ENCODE peak calls at places on chromosome 14, in six cellular contexts. J is endothelial cell, P is lower leg skin, Q is stomach, D is foreskin fibroblast, G is GM13977. I is an unnamed sample.

GRCh38 chr14:22180045-22180444 is 409.0 kb downstream of the DAD1 start:
- DNase-seq in J (no peak), P (no peak), Q (no peak), D (no peak), G (no peak), I (no peak)

GRCh38 chr14:91113829-91114078 is at the start of gene DGLUCY:
- DNase-seq in J (no peak), P (no peak), Q (peak), D (peak), G (peak), I (no peak)

GRCh38 chr14:100677925-100678765 is 48.5 kb upstream of the DLK1 start:
- DNase-seq in J (no peak), P (no peak), Q (peak), D (peak), G (no peak), I (no peak)

GRCh38 chr14:31395572-31396205 is 24.7 kb downstream of the HEATR5A start:
- DNase-seq in J (no peak), P (no peak), Q (no peak), D (no peak), G (no peak), I (no peak)

GRCh38 chr14:39432619-39433451 is 602 bp upstream of the FBXO33 start:
- DNase-seq in J (peak), P (peak), Q (peak), D (peak), G (peak), I (peak)

GRCh38 chr14:48023881-48024280 is 348.5 kb upstream of the MDGA2 start:
- DNase-seq in J (no peak), P (no peak), Q (no peak), D (no peak), G (no peak), I (no peak)

GRCh38 chr14:36212987-36213386 is 36.5 kb upstream of the PTCSC3 start:
- DNase-seq in J (no peak), P (no peak), Q (no peak), D (no peak), G (no peak), I (no peak)

GRCh38 chr14:93269341-93270068 is 62.4 kb downstream of the UBR7 start:
- DNase-seq in J (no peak), P (no peak), Q (no peak), D (peak), G (no peak), I (no peak)

GRCh38 chr14:53356361-53357150 is 203.4 kb upstream of the DDHD1 start:
- DNase-seq in J (no peak), P (no peak), Q (no peak), D (no peak), G (no peak), I (no peak)

GRCh38 chr14:60721331-60722162 is 2.6 kb downstream of the SIX4 start:
- DNase-seq in J (peak), P (peak), Q (peak), D (peak), G (peak), I (no peak)

GRCh38 chr14:95056476-95056875 is 100.9 kb downstream of the DICER1 start:
- DNase-seq in J (no peak), P (peak), Q (peak), D (no peak), G (no peak), I (no peak)

GRCh38 chr14:74732387-74732786 is 19.4 kb downstream of the FCF1 start:
- DNase-seq in J (no peak), P (no peak), Q (no peak), D (no peak), G (no peak), I (no peak)

GRCh38 chr14:73240816-73241480 is 3.6 kb downstream of the PAPLN start:
- DNase-seq in J (no peak), P (no peak), Q (no peak), D (no peak), G (no peak), I (peak)

GRCh38 chr14:50007123-50007903 is 109.1 kb downstream of the VCPKMT start:
- DNase-seq in J (no peak), P (no peak), Q (no peak), D (no peak), G (no peak), I (no peak)

GRCh38 chr14:43116341-43116740 is 1390.7 kb downstream of the FSCB start:
- DNase-seq in J (no peak), P (no peak), Q (no peak), D (no peak), G (no peak), I (no peak)

GRCh38 chr14:81001447-81001846 is 46.0 kb downstream of the TSHR start:
- DNase-seq in J (no peak), P (no peak), Q (no peak), D (no peak), G (no peak), I (no peak)

GRCh38 chr14:62162998-62163589 is 400.9 kb downstream of the SNAPC1 start:
- DNase-seq in J (peak), P (no peak), Q (no peak), D (peak), G (peak), I (no peak)

GRCh38 chr14:79260406-79260805 is 950.9 kb downstream of the DIO2 start:
- DNase-seq in J (no peak), P (no peak), Q (no peak), D (no peak), G (no peak), I (no peak)

GRCh38 chr14:90274019-90274418 is 17.7 kb downstream of the PSMC1 start:
- DNase-seq in J (no peak), P (peak), Q (no peak), D (no peak), G (no peak), I (no peak)

GRCh38 chr14:71363961-71364360 is 456.7 kb downstream of the PCNX1 start:
- DNase-seq in J (no peak), P (no peak), Q (no peak), D (no peak), G (no peak), I (no peak)

GRCh38 chr14:56322531-56322930 is 204.3 kb downstream of the PELI2 start:
- DNase-seq in J (no peak), P (peak), Q (no peak), D (no peak), G (no peak), I (no peak)

GRCh38 chr14:100777366-100778077 is 48.4 kb upstream of the MEG3 start:
- DNase-seq in J (no peak), P (no peak), Q (peak), D (no peak), G (peak), I (no peak)

GRCh38 chr14:28102814-28103213 is 663.8 kb upstream of the FOXG1 start:
- DNase-seq in J (no peak), P (no peak), Q (no peak), D (no peak), G (no peak), I (no peak)

GRCh38 chr14:89351958-89352404 is 65.1 kb downstream of the FOXN3 start:
- DNase-seq in J (no peak), P (no peak), Q (no peak), D (no peak), G (no peak), I (no peak)

GRCh38 chr14:77707355-77707723 is 484 bp downstream of the ALKBH1 start:
- DNase-seq in J (peak), P (no peak), Q (no peak), D (peak), G (peak), I (peak)

GRCh38 chr14:75125617-75126016 is 1.2 kb downstream of the NEK9 start:
- DNase-seq in J (no peak), P (no peak), Q (no peak), D (peak), G (no peak), I (no peak)

GRCh38 chr14:91872517-91873470 is 5.5 kb upstream of the TC2N start:
- DNase-seq in J (no peak), P (peak), Q (peak), D (peak), G (no peak), I (no peak)

GRCh38 chr14:52068741-52069616 is at the start of gene NID2:
- DNase-seq in J (peak), P (peak), Q (peak), D (peak), G (peak), I (no peak)

GRCh38 chr14:61609143-61609851 is 86.0 kb upstream of the HIF1A start:
- DNase-seq in J (peak), P (no peak), Q (no peak), D (peak), G (no peak), I (no peak)

GRCh38 chr14:34685819-34686428 is 28.5 kb downstream of the CFL2 start:
- DNase-seq in J (no peak), P (no peak), Q (no peak), D (no peak), G (no peak), I (no peak)

GRCh38 chr14:61662437-61663311 is 32.6 kb upstream of the HIF1A start:
- DNase-seq in J (no peak), P (no peak), Q (peak), D (peak), G (peak), I (peak)

GRCh38 chr14:60724080-60724618 is at the start of gene SIX4:
- DNase-seq in J (peak), P (peak), Q (peak), D (peak), G (peak), I (no peak)

GRCh38 chr14:101242442-101243385 is 318.6 kb upstream of the DIO3 start:
- DNase-seq in J (no peak), P (peak), Q (no peak), D (no peak), G (no peak), I (peak)

GRCh38 chr14:55129086-55129427 is at the start of gene LGALS3:
- DNase-seq in J (peak), P (peak), Q (peak), D (peak), G (peak), I (peak)

GRCh38 chr14:58298880-58299664 is 717 bp downstream of the ARID4A start:
- DNase-seq in J (peak), P (peak), Q (peak), D (no peak), G (peak), I (peak)

GRCh38 chr14:56129941-56130340 is 11.7 kb downstream of the PELI2 start:
- DNase-seq in J (no peak), P (no peak), Q (no peak), D (no peak), G (no peak), I (no peak)

DNA sequence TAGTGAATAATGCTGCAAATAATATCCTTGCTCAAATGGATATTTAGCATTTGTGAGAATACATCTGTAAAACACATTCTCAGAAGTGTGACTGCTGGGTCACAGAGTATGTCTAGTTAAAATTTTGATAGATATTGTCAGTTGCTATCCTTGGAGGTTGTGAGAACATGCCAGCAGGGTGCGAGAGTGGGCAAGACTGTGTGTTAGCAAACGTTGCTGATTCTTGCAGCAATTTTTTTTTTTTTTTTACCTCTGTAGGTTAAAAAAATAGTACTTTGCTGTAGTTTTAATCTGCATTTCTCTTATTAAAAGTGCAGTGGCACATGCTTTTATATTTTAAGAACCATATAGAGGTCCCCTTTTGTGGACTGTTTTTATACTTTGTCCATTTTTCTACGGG is 4.5 kb upstream of the NYNRIN start:
- DNase-seq in J (no peak), P (no peak), Q (no peak), D (no peak), G (no peak), I (no peak)
- TF ChIP-seq CTCF in J (no peak), P (no peak), Q (no peak), D (no peak), G (no peak), I (no peak)

GRCh38 chr14:69151458-69152180 is 1.3 kb downstream of the DCAF5 start:
- DNase-seq in J (peak), P (peak), Q (peak), D (peak), G (peak), I (peak)

GRCh38 chr14:69152181-69152943 is 557 bp downstream of the DCAF5 start:
- DNase-seq in J (peak), P (peak), Q (no peak), D (peak), G (peak), I (peak)

GRCh38 chr14:69154779-69155178 is 1.9 kb upstream of the DCAF5 start:
- DNase-seq in J (no peak), P (no peak), Q (peak), D (no peak), G (no peak), I (no peak)

GRCh38 chr14:69153848-69154208 is 909 bp upstream of the DCAF5 start:
- DNase-seq in J (no peak), P (no peak), Q (no peak), D (peak), G (peak), I (no peak)

GRCh38 chr14:69152944-69153847 is at the start of gene DCAF5:
- DNase-seq in J (peak), P (peak), Q (peak), D (peak), G (peak), I (peak)
- TF ChIP-seq CTCF in J (no peak), P (no peak), Q (no peak), D (no peak), G (no peak), I (no peak)

GRCh38 chr14:104794641-104795467 is 694 bp downstream of the AKT1 start:
- DNase-seq in J (no peak), P (no peak), Q (peak), D (no peak), G (peak), I (no peak)
- TF ChIP-seq CTCF in J (no peak), P (no peak), Q (no peak), D (no peak), G (no peak), I (no peak)

GRCh38 chr14:99575043-99576023 is 28.7 kb downstream of the CCDC85C start:
- DNase-seq in J (no peak), P (peak), Q (peak), D (no peak), G (no peak), I (no peak)
- TF ChIP-seq CTCF in J (no peak), P (no peak), Q (no peak), D (peak), G (peak), I (no peak)